ENCODE peak calls at places on chromosome 1, in seven cellular contexts. F is iris pigment epithelial cell; C is NCI-H1092 treated with DMSO at 0.1 percent for 48 hours; I is stomach; J is non-pigmented ciliary epithelial cell; R is OCI-LY7; K is stimulated activated CD8-positive, alpha-beta memory T cell treated with anti-CD3 and anti-CD28 coated beads, Interleukin-4, amount 100 ng/mL, for 4 hours. Y is an unnamed sample.

GRCh38 chr1:202659541-202659940 is 50.7 kb downstream of the SYT2 start:
- DNase-seq in F (no peak), C (no peak), I (no peak), J (no peak), R (no peak), K (no peak), Y (no peak)

GRCh38 chr1:34407140-34407539 is 230.4 kb downstream of the C1orf94 start:
- DNase-seq in F (no peak), C (no peak), I (peak), J (no peak), R (no peak), K (no peak), Y (no peak)

GRCh38 chr1:239505094-239505493 is 118.7 kb downstream of the CHRM3 start:
- DNase-seq in F (no peak), C (no peak), I (no peak), J (no peak), R (no peak), K (no peak), Y (no peak)

GRCh38 chr1:154014154-154014910 is 23.8 kb downstream of the RPS27 start:
- DNase-seq in F (peak), C (no peak), I (no peak), J (peak), R (no peak), K (no peak), Y (peak)

GRCh38 chr1:228144213-228145049 is 4.4 kb downstream of the GUK1 start:
- DNase-seq in F (no peak), C (no peak), I (peak), J (no peak), R (no peak), K (no peak), Y (no peak)

GRCh38 chr1:238624786-238625185 is 734.1 kb upstream of the ZP4 start:
- DNase-seq in F (peak), C (no peak), I (no peak), J (no peak), R (no peak), K (no peak), Y (peak)

GRCh38 chr1:30465096-30465495 is 258.3 kb downstream of the MATN1 start:
- DNase-seq in F (no peak), C (no peak), I (no peak), J (no peak), R (no peak), K (no peak), Y (no peak)

GRCh38 chr1:77126309-77126708 is 92.9 kb downstream of the PIGK start:
- DNase-seq in F (peak), C (peak), I (no peak), J (peak), R (peak), K (no peak), Y (peak)

GRCh38 chr1:63782982-63783381 is 9.2 kb downstream of the ROR1 start:
- DNase-seq in F (no peak), C (no peak), I (no peak), J (no peak), R (no peak), K (no peak), Y (no peak)

GRCh38 chr1:240768979-240769378 is 157.0 kb upstream of the GREM2 start:
- DNase-seq in F (peak), C (no peak), I (no peak), J (no peak), R (no peak), K (no peak), Y (no peak)

GRCh38 chr1:11838349-11839272 is 9.0 kb downstream of the NPPA start:
- DNase-seq in F (peak), C (peak), I (peak), J (no peak), R (peak), K (peak), Y (peak)

GRCh38 chr1:226109829-226110248 is 47.3 kb downstream of the H3-3A start:
- DNase-seq in F (peak), C (peak), I (peak), J (no peak), R (peak), K (no peak), Y (peak)

GRCh38 chr1:44030606-44031050 is 634 bp downstream of the SLC6A9 start:
- DNase-seq in F (peak), C (peak), I (no peak), J (no peak), R (peak), K (no peak), Y (peak)

GRCh38 chr1:236530959-236531358 is 7.2 kb downstream of the LGALS8 start:
- DNase-seq in F (no peak), C (no peak), I (no peak), J (no peak), R (no peak), K (no peak), Y (no peak)

Y was measured in astrocyte of the spinal cord.